ENCODE peak calls at places on chromosomes 2 and 18, in four cellular contexts. One of them, this sample, is unnamed. For H3K4me1, the result is how much of the 10 kb centered on the place peaks cover.

GRCh38 chr2:98126061-98126460 is 39.1 kb downstream of the VWA3B start:
- DNase-seq in Peyer's patch: no peak
- DNase-seq in upper lobe of left lung: no peak
- DNase-seq in colonic mucosa: no peak
- DNase-seq in this sample: no peak

GRCh38 chr2:236642584-236643291 is 73.1 kb downstream of the ACKR3 start:
- DNase-seq in upper lobe of left lung: peak
- DNase-seq in colonic mucosa: peak
- DNase-seq in Peyer's patch: peak
- DNase-seq in this sample: peak

GRCh38 chr18:58671122-58671940 is at the start of gene MALT1:
- DNase-seq in upper lobe of left lung: peak
- DNase-seq in colonic mucosa: peak
- DNase-seq in Peyer's patch: peak
- DNase-seq in this sample: peak

GRCh38 chr18:42480521-42480920 is 525.5 kb downstream of the PIK3C3 start:
- DNase-seq in colonic mucosa: no peak
- DNase-seq in upper lobe of left lung: no peak
- DNase-seq in Peyer's patch: no peak
- DNase-seq in this sample: no peak

GRCh38 chr2:99857867-99858444 is 284.4 kb downstream of the AFF3 start:
- DNase-seq in colonic mucosa: no peak
- DNase-seq in upper lobe of left lung: no peak
- DNase-seq in Peyer's patch: no peak
- DNase-seq in this sample: no peak

GRCh38 chr2:217469203-217469810 is 533.5 kb downstream of the TNS1 start:
- DNase-seq in Peyer's patch: no peak
- DNase-seq in upper lobe of left lung: no peak
- DNase-seq in colonic mucosa: no peak
- DNase-seq in this sample: no peak

GRCh38 chr2:230000118-230000841 is 68.4 kb downstream of the SLC16A14 start:
- DNase-seq in upper lobe of left lung: no peak
- DNase-seq in colonic mucosa: no peak
- DNase-seq in Peyer's patch: no peak
- DNase-seq in this sample: no peak

GRCh38 chr18:1778496-1779178 is 792.7 kb downstream of the METTL4 start:
- DNase-seq in Peyer's patch: no peak
- DNase-seq in upper lobe of left lung: no peak
- DNase-seq in colonic mucosa: no peak
- DNase-seq in this sample: no peak

GRCh38 chr2:157790780-157791179 is 85.3 kb downstream of the ACVR1 start:
- DNase-seq in upper lobe of left lung: no peak
- DNase-seq in colonic mucosa: no peak
- DNase-seq in Peyer's patch: no peak
- DNase-seq in this sample: no peak

GRCh38 chr2:157789161-157789720 is 86.9 kb downstream of the ACVR1 start:
- DNase-seq in Peyer's patch: no peak
- DNase-seq in upper lobe of left lung: no peak
- DNase-seq in colonic mucosa: peak
- DNase-seq in this sample: no peak

GRCh38 chr2:157788201-157788600 is 87.9 kb downstream of the ACVR1 start:
- DNase-seq in upper lobe of left lung: no peak
- DNase-seq in Peyer's patch: no peak
- DNase-seq in colonic mucosa: no peak
- DNase-seq in this sample: no peak

GRCh38 chr2:157792345-157793052 is 83.6 kb downstream of the ACVR1 start:
- DNase-seq in upper lobe of left lung: no peak
- DNase-seq in colonic mucosa: no peak
- DNase-seq in Peyer's patch: no peak
- DNase-seq in this sample: no peak

DNA sequence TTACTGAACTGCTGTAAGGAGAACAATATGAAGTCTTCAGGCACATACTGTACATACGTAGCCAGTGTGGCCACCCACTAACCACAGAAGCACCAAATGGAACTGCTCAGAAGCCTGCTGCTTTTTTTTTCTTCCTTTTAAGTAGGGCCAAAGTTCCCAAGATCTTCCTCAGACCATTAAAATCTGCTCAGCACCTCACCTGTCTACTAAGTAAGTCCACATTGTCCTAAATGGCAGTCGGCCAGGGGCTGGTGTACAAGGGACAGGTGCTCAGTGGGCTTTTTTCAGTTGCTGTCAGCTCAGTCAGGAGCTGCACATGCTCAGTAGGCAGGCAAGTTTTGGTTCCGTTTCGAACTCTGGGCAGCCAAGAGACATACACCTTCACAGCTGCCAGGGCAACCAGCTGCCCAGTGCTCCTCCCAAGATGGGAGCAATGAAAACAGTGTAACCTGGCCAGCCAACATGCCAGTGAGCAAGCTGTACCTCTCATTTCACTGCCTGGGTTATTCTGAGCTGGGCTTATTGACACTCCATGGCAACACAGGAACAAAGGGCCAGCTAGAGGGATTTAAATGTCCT is 86.1 kb downstream of the ACVR1 start:
- DNase-seq in Peyer's patch: peak
- DNase-seq in upper lobe of left lung: no peak
- DNase-seq in colonic mucosa: peak
- DNase-seq in this sample: no peak
- H3K4me1 ChIP-seq in Peyer's patch: under half
- H3K4me1 ChIP-seq in upper lobe of left lung: under half
- H3K4me1 ChIP-seq in colonic mucosa: under half
- H3K4me1 ChIP-seq in this sample: under half

DNA sequence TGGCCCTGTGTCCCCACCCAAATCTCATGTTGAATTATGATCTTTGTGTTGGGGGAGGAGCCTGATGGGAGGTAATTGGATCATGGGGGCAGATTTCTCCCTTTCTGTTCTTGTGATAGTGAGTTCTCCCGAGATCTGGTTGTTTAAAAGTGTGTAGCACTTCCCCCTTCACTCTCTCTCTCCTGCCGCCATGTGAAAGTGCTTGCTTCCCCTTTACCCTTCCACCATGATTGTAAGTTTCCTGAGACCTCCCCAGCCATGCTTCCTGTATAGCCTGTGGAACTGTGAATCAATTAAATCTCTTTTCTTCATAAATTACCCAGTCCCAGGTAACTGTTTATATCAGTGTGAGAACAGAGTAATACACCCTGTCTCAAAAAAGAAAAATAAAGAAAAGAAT is 25.5 kb downstream of the LRRFIP1 start:
- DNase-seq in upper lobe of left lung: no peak
- DNase-seq in colonic mucosa: no peak
- DNase-seq in Peyer's patch: no peak
- DNase-seq in this sample: no peak
- H3K4me3 ChIP-seq in upper lobe of left lung: no peak
- H3K4me3 ChIP-seq in colonic mucosa: no peak
- H3K4me3 ChIP-seq in Peyer's patch: no peak
- H3K4me3 ChIP-seq in this sample: no peak

DNA sequence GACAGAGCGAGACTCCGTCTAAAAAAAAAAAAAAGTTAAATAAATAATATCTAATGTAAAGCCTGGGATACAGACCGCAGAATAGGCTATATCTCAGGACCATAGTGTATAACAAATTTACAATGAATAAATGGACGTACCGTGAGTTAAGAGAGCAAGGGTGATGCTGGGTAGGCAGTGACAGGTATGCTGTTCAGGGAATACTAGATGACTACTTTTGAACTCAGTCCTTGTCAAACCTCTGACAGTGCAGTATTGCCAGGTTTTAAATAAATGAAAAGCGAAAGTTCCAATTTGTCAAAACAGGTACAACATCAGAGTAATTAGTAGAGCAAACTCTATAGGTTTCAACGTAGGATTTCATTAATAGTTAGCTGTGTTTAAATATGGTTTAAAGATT is 76.8 kb downstream of the CALCRL start:
- DNase-seq in colonic mucosa: no peak
- DNase-seq in upper lobe of left lung: no peak
- DNase-seq in Peyer's patch: no peak
- DNase-seq in this sample: no peak
- TF ChIP-seq CTCF in colonic mucosa: no peak
- TF ChIP-seq CTCF in upper lobe of left lung: no peak
- TF ChIP-seq CTCF in Peyer's patch: no peak
- TF ChIP-seq CTCF in this sample: no peak

GRCh38 chr2:74501335-74502071 is 2.1 kb upstream of the LBX2 start:
- DNase-seq in upper lobe of left lung: peak
- DNase-seq in colonic mucosa: no peak
- DNase-seq in Peyer's patch: no peak
- DNase-seq in this sample: peak

GRCh38 chr2:74500578-74500946 is 1.2 kb upstream of the LBX2 start:
- DNase-seq in Peyer's patch: no peak
- DNase-seq in colonic mucosa: no peak
- DNase-seq in upper lobe of left lung: no peak
- DNase-seq in this sample: peak

GRCh38 chr2:74498500-74499268 is 719 bp downstream of the LBX2 start:
- DNase-seq in Peyer's patch: peak
- DNase-seq in colonic mucosa: peak
- DNase-seq in upper lobe of left lung: peak
- DNase-seq in this sample: peak

GRCh38 chr2:74499269-74499939 is at the start of gene LBX2:
- DNase-seq in colonic mucosa: peak
- DNase-seq in Peyer's patch: no peak
- DNase-seq in upper lobe of left lung: peak
- DNase-seq in this sample: peak

DNA sequence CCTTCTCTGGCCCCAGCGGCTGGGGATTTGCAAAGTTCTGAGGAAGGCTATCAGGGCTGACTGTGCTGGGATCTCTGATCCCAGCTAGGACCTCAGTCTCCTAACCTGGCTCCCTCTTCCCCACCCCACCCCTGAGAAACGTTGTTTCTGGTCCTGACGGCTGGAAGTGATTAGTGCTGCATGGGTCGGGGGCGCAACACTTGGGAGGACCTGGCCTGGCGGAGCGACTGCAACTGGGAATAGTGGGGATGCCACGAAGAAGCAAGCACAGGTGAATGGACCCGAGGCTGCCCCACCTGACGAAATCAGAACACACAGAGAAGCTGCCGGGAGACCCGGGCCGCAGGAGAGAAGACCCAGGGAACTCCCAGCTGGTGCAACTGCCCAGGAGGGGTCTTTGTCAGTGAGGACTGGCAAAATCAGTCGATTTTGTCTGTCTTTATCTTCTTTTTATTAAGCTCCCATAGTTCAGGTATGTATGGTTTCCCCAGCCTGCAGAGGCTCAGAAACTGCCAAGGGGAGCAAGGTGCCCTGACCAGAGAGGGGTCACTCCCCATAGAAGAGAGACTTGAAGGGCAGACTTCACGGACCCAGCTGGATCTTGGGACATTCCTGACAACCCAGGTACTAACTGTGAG is 656 bp upstream of the LBX2 start:
- DNase-seq in upper lobe of left lung: no peak
- DNase-seq in colonic mucosa: no peak
- DNase-seq in Peyer's patch: no peak
- DNase-seq in this sample: peak
- H3K4me1 ChIP-seq in upper lobe of left lung: under half
- H3K4me1 ChIP-seq in colonic mucosa: under half
- H3K4me1 ChIP-seq in Peyer's patch: under half
- H3K4me1 ChIP-seq in this sample: under half

GRCh38 chr18:34709631-34710429 is at the start of gene DTNA:
- DNase-seq in Peyer's patch: no peak
- DNase-seq in upper lobe of left lung: no peak
- DNase-seq in colonic mucosa: no peak
- DNase-seq in this sample: no peak
- H3K4me3 ChIP-seq in Peyer's patch: no peak
- H3K4me3 ChIP-seq in upper lobe of left lung: no peak
- H3K4me3 ChIP-seq in colonic mucosa: no peak
- H3K4me3 ChIP-seq in this sample: no peak

DNA sequence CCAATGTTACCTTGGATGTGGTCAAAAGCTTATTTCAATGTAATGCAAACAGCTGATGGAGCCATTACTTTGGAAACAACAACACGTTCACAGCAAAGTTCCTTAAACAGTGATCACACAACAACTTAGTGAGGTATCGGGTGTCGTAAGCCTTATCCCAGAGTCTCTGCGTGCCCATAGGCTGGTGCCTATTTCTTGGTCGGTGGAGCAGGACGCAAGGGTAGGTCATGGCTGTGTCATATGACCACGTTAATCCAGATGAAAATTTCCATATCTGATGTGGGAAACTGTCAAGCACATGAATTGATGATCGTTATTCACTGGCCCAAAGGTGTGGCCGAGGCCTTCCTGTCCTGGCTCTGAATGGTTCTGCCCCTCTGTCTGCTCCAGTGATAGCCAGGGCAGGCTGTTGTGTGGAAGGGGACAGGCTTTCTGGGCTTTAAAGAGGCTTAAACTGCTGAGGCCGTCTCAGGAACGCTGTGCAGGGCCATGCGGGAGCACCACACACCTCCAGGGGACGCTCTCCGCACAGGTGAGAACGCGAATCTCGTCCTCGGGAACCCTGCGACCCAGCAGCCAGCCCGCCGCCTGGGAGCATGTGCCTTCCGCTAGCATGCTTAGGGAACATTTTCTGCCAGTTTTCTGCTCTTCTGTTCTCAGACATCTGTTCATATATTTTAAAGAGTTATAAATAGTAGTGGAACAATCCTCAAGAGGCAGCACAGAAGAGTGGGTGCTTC is 90.6 kb downstream of the KCTD1 start:
- DNase-seq in upper lobe of left lung: peak
- DNase-seq in colonic mucosa: no peak
- DNase-seq in Peyer's patch: no peak
- DNase-seq in this sample: no peak
- TF ChIP-seq CTCF in upper lobe of left lung: no peak
- TF ChIP-seq CTCF in colonic mucosa: no peak
- TF ChIP-seq CTCF in Peyer's patch: no peak
- TF ChIP-seq CTCF in this sample: no peak

GRCh38 chr2:120953843-120954584 is 218.3 kb downstream of the GLI2 start:
- DNase-seq in colonic mucosa: no peak
- DNase-seq in Peyer's patch: no peak
- DNase-seq in upper lobe of left lung: no peak
- DNase-seq in this sample: no peak

GRCh38 chr2:120951701-120952100 is 216.0 kb downstream of the GLI2 start:
- DNase-seq in upper lobe of left lung: no peak
- DNase-seq in Peyer's patch: no peak
- DNase-seq in colonic mucosa: no peak
- DNase-seq in this sample: no peak

GRCh38 chr2:120953066-120953760 is 217.5 kb downstream of the GLI2 start:
- DNase-seq in Peyer's patch: no peak
- DNase-seq in colonic mucosa: no peak
- DNase-seq in upper lobe of left lung: no peak
- DNase-seq in this sample: no peak

GRCh38 chr2:120949957-120950590 is 214.4 kb downstream of the GLI2 start:
- DNase-seq in colonic mucosa: no peak
- DNase-seq in upper lobe of left lung: no peak
- DNase-seq in Peyer's patch: no peak
- DNase-seq in this sample: no peak

DNA sequence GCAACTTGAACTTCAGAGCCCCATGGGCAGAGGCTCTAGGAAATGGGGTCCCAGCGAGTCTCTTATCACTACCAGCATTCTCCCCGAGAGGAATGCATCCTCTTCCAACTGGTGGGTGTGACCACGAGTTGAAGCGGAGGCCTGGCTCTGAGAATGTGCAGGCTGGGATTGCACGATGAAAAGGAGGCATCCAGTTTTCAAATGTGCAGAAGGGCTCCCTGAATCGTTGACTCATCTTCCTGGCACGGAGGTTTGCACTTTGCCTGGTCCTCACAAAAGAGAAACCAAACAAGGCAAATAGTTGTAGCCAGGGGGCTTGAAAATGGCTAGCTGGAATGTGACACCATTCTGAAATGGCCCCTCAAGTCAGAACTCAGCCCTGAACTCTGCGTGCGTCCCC is 216.7 kb downstream of the GLI2 start:
- DNase-seq in upper lobe of left lung: no peak
- DNase-seq in colonic mucosa: no peak
- DNase-seq in Peyer's patch: no peak
- DNase-seq in this sample: no peak
- H3K4me1 ChIP-seq in upper lobe of left lung: under half
- H3K4me1 ChIP-seq in colonic mucosa: under half
- H3K4me1 ChIP-seq in Peyer's patch: under half
- H3K4me1 ChIP-seq in this sample: under half